ENCODE peak calls at places on chromosomes 16 and 17, in four cellular contexts. W, M, U and O are unnamed samples.
A peak's percentile ranks its signal among the peaks of the same experiment; 100 is the strongest.

GRCh38 chr17:35051183-35051578 is 12.3 kb downstream of the RFFL start:
- DNase-seq in W (peak; percentile 37), U (peak; percentile 84), M (no peak), O (peak; percentile 81)

GRCh38 chr17:80859004-80859941 is 132.4 kb upstream of the CHMP6 start:
- DNase-seq in W (no peak), U (no peak), M (peak; percentile 97), O (no peak)

GRCh38 chr17:21530311-21530710 is 154.2 kb downstream of the KCNJ12 start:
- DNase-seq in U (no peak), M (no peak), W (no peak), O (no peak)

GRCh38 chr16:8892101-8892575 is 10.0 kb downstream of the LITAFD start:
- DNase-seq in M (no peak), W (no peak), U (no peak), O (no peak)

GRCh38 chr17:31115168-31115567 is 20.4 kb downstream of the NF1 start:
- DNase-seq in W (no peak), U (no peak), M (no peak), O (no peak)

GRCh38 chr16:53071748-53072301 is 17.0 kb downstream of the CHD9 start:
- DNase-seq in M (no peak), U (no peak), W (no peak), O (no peak)

GRCh38 chr16:81327483-81328196 is 12.9 kb downstream of the GAN start:
- DNase-seq in M (no peak), U (no peak), W (no peak), O (no peak)

GRCh38 chr17:45170280-45170975 is 8.8 kb downstream of the HEXIM2 start:
- DNase-seq in W (no peak), U (no peak), M (no peak), O (no peak)

GRCh38 chr17:77129568-77130301 is 11.0 kb upstream of the SEC14L1 start:
- DNase-seq in U (no peak), M (peak; percentile 28), W (no peak), O (no peak)

GRCh38 chr16:16983545-16983944 is 487.2 kb downstream of the XYLT1 start:
- DNase-seq in M (no peak), U (no peak), W (no peak), O (no peak)

GRCh38 chr17:17963066-17963465 is 9.1 kb downstream of the TOM1L2 start:
- DNase-seq in M (no peak), U (no peak), W (no peak), O (no peak)

GRCh38 chr17:31739300-31739699 is 119.7 kb downstream of the COPRS start:
- DNase-seq in W (no peak), M (peak; percentile 91), U (no peak), O (no peak)

GRCh38 chr16:8505327-8505991 is 84.9 kb downstream of the TMEM114 start:
- DNase-seq in U (no peak), W (no peak), M (no peak), O (no peak)

GRCh38 chr17:17075037-17075755 is 32.9 kb downstream of the MPRIP start:
- DNase-seq in U (no peak), W (no peak), M (peak; percentile 85), O (no peak)

GRCh38 chr16:85524630-85525463 is 88.3 kb upstream of the GSE1 start:
- DNase-seq in M (peak; percentile 49), W (no peak), U (no peak), O (no peak)

GRCh38 chr16:87309912-87310485 is 7.2 kb downstream of the C16orf95 start:
- DNase-seq in M (no peak), W (no peak), U (no peak), O (no peak)

GRCh38 chr17:14331982-14332298 is 31.1 kb downstream of the HS3ST3B1 start:
- DNase-seq in W (no peak), U (no peak), M (no peak), O (no peak)

GRCh38 chr16:11349599-11350276 is 4.5 kb downstream of the RMI2 start:
- DNase-seq in W (no peak), U (no peak), M (peak; percentile 92), O (no peak)

GRCh38 chr16:54204756-54205155 is 81.8 kb downstream of the IRX3 start:
- DNase-seq in U (no peak), M (no peak), W (no peak), O (no peak)

GRCh38 chr17:36888236-36888957 is 48.9 kb upstream of the LHX1 start:
- DNase-seq in W (no peak), U (no peak), M (no peak), O (no peak)

GRCh38 chr17:17379197-17379991 is 76.2 kb downstream of the NT5M start:
- DNase-seq in W (no peak), M (peak; percentile 36), U (no peak), O (no peak)

GRCh38 chr17:64491034-64491860 is 5.6 kb downstream of the POLG2 start:
- DNase-seq in U (no peak), M (peak; percentile 42), W (peak; percentile 55), O (peak; percentile 51)

GRCh38 chr16:54284319-54284930 is 2.2 kb downstream of the IRX3 start:
- DNase-seq in U (no peak), W (no peak), M (no peak), O (no peak)

GRCh38 chr16:53456625-53457024 is 22.4 kb downstream of the RBL2 start:
- DNase-seq in M (no peak), W (peak; percentile 42), U (peak; percentile 91), O (peak; percentile 8)

GRCh38 chr17:79057727-79058400 is 16.8 kb upstream of the ENGASE start:
- DNase-seq in W (no peak), M (no peak), U (no peak), O (no peak)

GRCh38 chr16:87436225-87437172 is 44.4 kb downstream of the MAP1LC3B start:
- DNase-seq in M (peak; percentile 47), U (no peak), W (no peak), O (peak; percentile 33)

GRCh38 chr16:57041182-57042156 is 50.9 kb upstream of the CPNE2 start:
- DNase-seq in W (peak; percentile 88), M (no peak), U (peak; percentile 66), O (peak; percentile 82)

GRCh38 chr17:77145635-77146632 is 5.2 kb downstream of the SEC14L1 start:
- DNase-seq in M (peak; percentile 76), W (no peak), U (no peak), O (no peak)

GRCh38 chr16:46789075-46789474 is 40.9 kb upstream of the MYLK3 start:
- DNase-seq in W (no peak), U (no peak), M (no peak), O (no peak)

GRCh38 chr16:76232704-76233103 is 44.5 kb upstream of the CNTNAP4 start:
- DNase-seq in W (no peak), M (no peak), U (no peak), O (no peak)

GRCh38 chr16:73232555-73233422 is 184.9 kb upstream of the ZFHX3 start:
- DNase-seq in U (no peak), M (peak; percentile 100), W (no peak), O (no peak)

GRCh38 chr17:8856869-8857575 is 10.5 kb downstream of the PIK3R6 start:
- DNase-seq in U (no peak), M (no peak), W (no peak), O (no peak)

GRCh38 chr16:57048095-57048494 is 44.3 kb upstream of the CPNE2 start:
- DNase-seq in U (no peak), M (no peak), W (no peak), O (no peak)

GRCh38 chr16:49827806-49828428 is 28.0 kb downstream of the ZNF423 start:
- DNase-seq in W (no peak), U (no peak), M (no peak), O (no peak)
- H3K27ac ChIP-seq in W (no peak overlapping the region), U (no peak overlapping the region), M (no peak overlapping the region), O (no peak overlapping the region)

DNA sequence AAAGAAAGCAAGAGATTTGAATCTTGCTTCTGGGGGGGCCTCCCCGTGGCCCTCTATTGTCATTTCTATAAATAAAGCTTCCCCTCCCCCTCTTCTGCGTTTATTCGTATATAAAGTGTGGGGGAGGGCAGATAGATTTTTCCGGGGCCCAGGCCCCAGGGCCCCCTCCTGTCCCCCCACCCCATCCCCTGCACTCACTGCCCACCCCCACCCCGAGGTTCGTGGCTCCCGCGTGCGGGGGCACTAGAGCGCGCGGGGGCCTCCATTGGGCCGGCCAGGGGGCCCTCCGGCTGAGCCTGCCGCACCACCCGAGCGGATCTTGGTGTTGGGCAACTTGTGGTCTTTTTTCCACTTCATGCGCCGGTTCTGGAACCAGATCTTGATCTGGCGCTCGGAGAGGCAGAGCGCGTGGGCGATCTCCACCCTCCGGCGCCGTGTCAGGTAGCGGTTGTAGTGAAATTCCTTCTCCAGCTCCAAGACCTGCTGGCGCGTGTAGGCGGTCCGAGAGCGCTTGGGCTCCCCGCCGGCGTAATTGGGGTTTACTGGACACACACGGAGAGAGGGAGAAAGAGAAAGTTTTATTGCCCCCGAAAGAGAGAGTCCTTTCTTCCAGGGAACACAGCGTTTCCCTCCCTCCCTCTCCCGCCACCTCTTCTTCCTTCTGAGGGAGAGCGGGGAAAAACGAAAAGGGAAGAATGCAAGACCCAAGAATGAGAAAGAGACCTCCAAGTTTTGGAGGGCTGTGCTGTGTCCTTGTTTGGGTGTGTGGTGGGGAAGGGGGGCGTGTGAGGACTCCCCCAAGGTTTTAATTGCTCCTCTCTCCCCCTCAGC is 1.5 kb downstream of the HOXB4 start:
- DNase-seq in U (no peak), W (no peak), M (peak; percentile 83), O (no peak)
- H3K27ac ChIP-seq in U (no peak overlapping the region), W (no peak overlapping the region), M (peak overlapping the region; percentile 99), O (no peak overlapping the region)

GRCh38 chr17:15910791-15911190 is 34.1 kb upstream of the ADORA2B start:
- DNase-seq in U (no peak), M (peak; percentile 36), W (no peak), O (no peak)

GRCh38 chr17:15915996-15916395 is 28.9 kb upstream of the ADORA2B start:
- DNase-seq in U (no peak), W (no peak), M (no peak), O (no peak)

GRCh38 chr17:15912416-15912955 is 32.4 kb upstream of the ADORA2B start:
- DNase-seq in W (no peak), U (no peak), M (no peak), O (no peak)

GRCh38 chr17:15914400-15915165 is 30.3 kb upstream of the ADORA2B start:
- DNase-seq in M (peak; percentile 70), W (no peak), U (no peak), O (no peak)

GRCh38 chr17:15913826-15914225 is 31.1 kb upstream of the ADORA2B start:
- DNase-seq in W (no peak), M (no peak), U (no peak), O (no peak)
- H3K27ac ChIP-seq in W (no peak overlapping the region), M (no peak overlapping the region), U (no peak overlapping the region), O (no peak overlapping the region)

GRCh38 chr17:33284022-33284421 is 9.1 kb downstream of the ASIC2 start:
- DNase-seq in M (peak; percentile 87), W (no peak), U (no peak), O (no peak)
- H3K27ac ChIP-seq in M (peak overlapping the region; percentile 74), W (no peak overlapping the region), U (no peak overlapping the region), O (no peak overlapping the region)

GRCh38 chr17:692116-692515 is 22.5 kb downstream of the VPS53 start:
- DNase-seq in U (no peak), W (no peak), M (peak; percentile 89), O (no peak)
- H3K27ac ChIP-seq in U (no peak overlapping the region), W (no peak overlapping the region), M (peak overlapping the region; percentile 51), O (no peak overlapping the region)